ENCODE peak calls at places on chromosomes 3 and 15, in six cellular contexts. V is activated naive CD8-positive, alpha-beta T cell treated with anti-CD3 and anti-CD28 coated beads for 36 hours; S is KG1; R is adrenal gland; L is NCI-H748 treated with DMSO at 0.1 percent for 48 hours; P is iPS-NIHi11. B is an unnamed sample.

GRCh38 chr15:72554471-72555425 is 80.6 kb downstream of the ARIH1 start:
- DNase-seq in R (peak), P (no peak), V (peak), L (no peak), S (no peak), B (no peak)

GRCh38 chr3:82015241-82015640 is 253.8 kb upstream of the GBE1 start:
- DNase-seq in S (no peak), L (no peak), R (no peak), V (no peak), P (no peak), B (no peak)

GRCh38 chr3:32495085-32495484 is 7.6 kb downstream of the CMTM6 start:
- DNase-seq in P (peak), R (no peak), L (no peak), V (no peak), S (no peak), B (no peak)

GRCh38 chr3:93931597-93932229 is 42.0 kb downstream of the PROS1 start:
- DNase-seq in L (no peak), P (no peak), R (no peak), S (no peak), V (no peak), B (no peak)

GRCh38 chr3:72974956-72975355 is 21.7 kb upstream of the PPP4R2 start:
- DNase-seq in R (no peak), L (no peak), S (no peak), P (no peak), V (no peak), B (no peak)

GRCh38 chr3:189652042-189652441 is 20.9 kb downstream of the TP63 start:
- DNase-seq in V (no peak), S (no peak), R (no peak), L (no peak), P (peak), B (peak)

GRCh38 chr3:9916734-9917680 is at the start of gene IL17RC:
- DNase-seq in V (peak), P (peak), L (peak), R (peak), S (no peak), B (peak)

GRCh38 chr3:104846270-104846669 is 520.4 kb upstream of the ALCAM start:
- DNase-seq in R (no peak), L (no peak), S (no peak), V (no peak), P (no peak), B (no peak)

GRCh38 chr3:187799942-187800637 is 54.8 kb upstream of the BCL6 start:
- DNase-seq in L (no peak), V (no peak), R (no peak), S (no peak), P (no peak), B (no peak)

GRCh38 chr15:68729789-68730201 is 90.9 kb downstream of the ANP32A start:
- DNase-seq in R (peak), V (no peak), L (no peak), P (no peak), S (no peak), B (no peak)

GRCh38 chr3:9231006-9231405 is 18.4 kb downstream of the SRGAP3 start:
- DNase-seq in V (no peak), P (no peak), R (peak), L (no peak), S (no peak), B (no peak)

B was measured in GM23338.